ENCODE peak calls at places on chromosomes 13 and 19, in six cellular contexts. U is small intestine, X is psoas muscle, Z is anterior cingulate cortex, R is HT-29, C is OCI-LY7. K is an unnamed sample.

GRCh38 chr13:29472317-29472961 is 123.0 kb downstream of the SLC7A1 start:
- DNase-seq in U (peak), C (peak), X (no peak), Z (no peak), R (peak), K (peak)

GRCh38 chr13:20981370-20982095 is 79.0 kb upstream of the XPO4 start:
- DNase-seq in Z (no peak), X (no peak), R (no peak), C (no peak), U (no peak), K (no peak)

GRCh38 chr13:26601669-26602068 is 44.2 kb downstream of the WASF3 start:
- DNase-seq in R (peak), U (no peak), X (no peak), Z (no peak), C (peak), K (no peak)

GRCh38 chr19:12937243-12938053 is 961 bp upstream of the CALR start:
- DNase-seq in U (no peak), C (peak), R (peak), X (peak), Z (no peak), K (peak)

GRCh38 chr19:38321646-38322323 is 2.1 kb downstream of the KCNK6 start:
- DNase-seq in X (no peak), R (no peak), U (no peak), C (no peak), Z (no peak), K (no peak)

GRCh38 chr19:1269478-1270167 is 491 bp downstream of the CIRBP start:
- DNase-seq in C (peak), U (peak), R (peak), Z (peak), X (peak), K (peak)

GRCh38 chr19:48530044-48530720 is 18.5 kb upstream of the LMTK3 start:
- DNase-seq in R (no peak), Z (no peak), U (no peak), X (no peak), C (no peak), K (no peak)

GRCh38 chr13:46637213-46637612 is 84.2 kb downstream of the LRCH1 start:
- DNase-seq in R (no peak), Z (no peak), C (no peak), X (no peak), U (no peak), K (no peak)

GRCh38 chr13:34025746-34026145 is 207.8 kb downstream of the RFC3 start:
- DNase-seq in X (no peak), C (no peak), R (peak), U (no peak), Z (no peak), K (no peak)

GRCh38 chr19:30536975-30537374 is 164.8 kb downstream of the ZNF536 start:
- DNase-seq in R (no peak), U (no peak), C (no peak), X (no peak), Z (no peak), K (no peak)

GRCh38 chr19:39502640-39503417 is 4.1 kb downstream of the DLL3 start:
- DNase-seq in U (peak), Z (no peak), C (peak), X (peak), R (peak), K (peak)

GRCh38 chr19:3580156-3580955 is 4.9 kb upstream of the GIPC3 start:
- DNase-seq in R (no peak), C (no peak), U (no peak), Z (no peak), X (no peak), K (no peak)

GRCh38 chr13:27969073-27969865 is at the start of gene CDX2:
- DNase-seq in C (no peak), U (peak), R (peak), X (no peak), Z (no peak), K (peak)

GRCh38 chr13:60229708-60230272 is 66.1 kb upstream of the DIAPH3 start:
- DNase-seq in U (no peak), X (no peak), Z (no peak), R (no peak), C (no peak), K (no peak)

GRCh38 chr19:2170219-2170618 is 6.5 kb downstream of the DOT1L start:
- DNase-seq in C (no peak), X (no peak), Z (no peak), U (no peak), R (no peak), K (no peak)

GRCh38 chr19:16445238-16446107 is 26.3 kb downstream of the EPS15L1 start:
- DNase-seq in X (no peak), R (no peak), Z (no peak), C (peak), U (no peak), K (no peak)

GRCh38 chr19:19540707-19541515 is 2.8 kb downstream of the CILP2 start:
- DNase-seq in C (peak), U (peak), Z (no peak), X (no peak), R (no peak), K (peak)

GRCh38 chr19:19388568-19389555 is 16.6 kb upstream of the GATAD2A start:
- DNase-seq in U (no peak), Z (no peak), X (no peak), C (no peak), R (no peak), K (no peak)

GRCh38 chr13:98664047-98664446 is 87.1 kb upstream of the STK24 start:
- DNase-seq in U (no peak), R (peak), X (no peak), C (no peak), Z (no peak), K (no peak)

GRCh38 chr19:17829855-17830566 is 8.7 kb upstream of the INSL3 start:
- DNase-seq in C (no peak), Z (peak), R (peak), U (peak), X (no peak), K (peak)

GRCh38 chr13:20412761-20413355 is 112.8 kb downstream of the CRYL1 start:
- DNase-seq in C (no peak), U (no peak), R (no peak), Z (no peak), X (no peak), K (no peak)

GRCh38 chr19:52585101-52585500 is 15.0 kb downstream of the ZNF701 start:
- DNase-seq in U (no peak), Z (no peak), C (no peak), R (no peak), X (no peak), K (no peak)

GRCh38 chr13:79805317-79805716 is 324.4 kb downstream of the NDFIP2 start:
- DNase-seq in R (no peak), X (no peak), Z (no peak), U (no peak), C (no peak), K (no peak)

GRCh38 chr13:111005808-111006494 is 91.1 kb upstream of the ANKRD10 start:
- DNase-seq in C (no peak), R (peak), U (no peak), Z (no peak), X (peak), K (no peak)

GRCh38 chr13:98910501-98910951 is 67.3 kb downstream of the DOCK9 start:
- DNase-seq in Z (no peak), R (peak), C (no peak), U (peak), X (no peak), K (no peak)

GRCh38 chr19:36051637-36052036 is 2.4 kb downstream of the THAP8 start:
- DNase-seq in X (no peak), Z (no peak), U (no peak), R (no peak), C (no peak), K (no peak)

GRCh38 chr19:43596842-43597461 is 557 bp downstream of the ZNF576 start:
- DNase-seq in X (no peak), R (no peak), Z (no peak), U (no peak), C (peak), K (no peak)

GRCh38 chr13:113118328-113119021 is 4.1 kb upstream of the F10 start:
- DNase-seq in U (no peak), C (no peak), Z (no peak), R (no peak), X (no peak), K (no peak)

GRCh38 chr13:89380101-89380500 is 1708.9 kb downstream of the SLITRK5 start:
- DNase-seq in U (no peak), R (peak), C (no peak), Z (no peak), X (no peak), K (peak)

GRCh38 chr13:46126074-46126473 is 21.2 kb upstream of the CPB2 start:
- DNase-seq in Z (no peak), X (no peak), U (no peak), R (no peak), C (no peak), K (no peak)

GRCh38 chr19:46546194-46546896 is 50.7 kb upstream of the PNMA8B start:
- DNase-seq in X (no peak), Z (no peak), C (peak), R (peak), U (peak), K (peak)

GRCh38 chr13:87676254-87677042 is 5.3 kb downstream of the SLITRK5 start:
- DNase-seq in X (no peak), Z (no peak), U (no peak), R (no peak), C (peak), K (no peak)

GRCh38 chr13:52345048-52345447 is 60.9 kb downstream of the THSD1 start:
- DNase-seq in U (no peak), R (no peak), C (no peak), X (no peak), Z (no peak), K (no peak)

GRCh38 chr19:2055871-2056809 is 5.1 kb upstream of the MKNK2 start:
- DNase-seq in C (peak), U (peak), Z (no peak), R (peak), X (peak), K (peak)

GRCh38 chr19:18086590-18087138 is at the start of gene IL12RB1:
- DNase-seq in X (no peak), R (no peak), Z (no peak), C (peak), U (peak), K (no peak)